ENCODE peak calls at places on chromosomes 12 and 14, in four cellular contexts. Y, H, Z and U are unnamed samples.

GRCh38 chr12:120979862-120980696 is 1.7 kb downstream of the HNF1A start:
- DNase-seq in Y (no peak), H (no peak), Z (no peak), U (no peak)

GRCh38 chr12:3869860-3870259 is 3.3 kb downstream of the PARP11 start:
- DNase-seq in Y (no peak), H (no peak), Z (no peak), U (no peak)

GRCh38 chr12:57815177-57816000 is 3.1 kb downstream of the AVIL start:
- DNase-seq in Y (no peak), H (peak; percentile 24), Z (no peak), U (no peak)

GRCh38 chr14:93018401-93018800 is 95.5 kb downstream of the CHGA start:
- DNase-seq in Y (no peak), H (no peak), Z (no peak), U (peak; percentile 38)

GRCh38 chr12:82650627-82651337 is 35.9 kb upstream of the TMTC2 start:
- DNase-seq in Y (peak; percentile 59), H (peak; percentile 98), Z (peak; percentile 35), U (peak; percentile 46)

GRCh38 chr14:81219821-81220487 is 805 bp downstream of the GTF2A1 start:
- DNase-seq in Y (no peak), H (peak; percentile 24), Z (no peak), U (peak; percentile 24)

GRCh38 chr14:105486974-105487448 is 325 bp downstream of the CRIP1 start:
- DNase-seq in Y (peak; percentile 84), H (no peak), Z (no peak), U (no peak)

GRCh38 chr12:83123039-83123438 is 436.3 kb downstream of the TMTC2 start:
- DNase-seq in Y (no peak), H (no peak), Z (no peak), U (peak; percentile 1)

GRCh38 chr12:117180790-117181467 is 9.3 kb downstream of the FBXO21 start:
- DNase-seq in Y (no peak), H (no peak), Z (no peak), U (no peak)

GRCh38 chr12:110135012-110135411 is 10.9 kb downstream of the IFT81 start:
- DNase-seq in Y (no peak), H (peak; percentile 44), Z (peak; percentile 26), U (peak; percentile 81)

GRCh38 chr14:52960627-52961026 is 9.8 kb upstream of the FERMT2 start:
- DNase-seq in Y (peak; percentile 31), H (peak; percentile 84), Z (no peak), U (no peak)

GRCh38 chr14:34539407-34540180 is at the start of gene EAPP:
- DNase-seq in Y (peak; percentile 98), H (peak; percentile 98), Z (peak; percentile 98), U (peak; percentile 98)

GRCh38 chr14:34537677-34538009 is 1.9 kb downstream of the EAPP start:
- DNase-seq in Y (no peak), H (no peak), Z (no peak), U (no peak)

GRCh38 chr14:34538871-34539406 is 562 bp downstream of the EAPP start:
- DNase-seq in Y (no peak), H (peak; percentile 8), Z (peak; percentile 3), U (no peak)

GRCh38 chr14:34536951-34537676 is 2.4 kb downstream of the EAPP start:
- DNase-seq in Y (no peak), H (no peak), Z (no peak), U (peak; percentile 63)
- H3K4me3 ChIP-seq in Y (no peak overlapping the region), H (peak overlapping the region; percentile 5), Z (peak overlapping the region; percentile 19), U (no peak overlapping the region)

GRCh38 chr12:52423661-52424503 is 10.3 kb downstream of the KRT75 start:
- DNase-seq in Y (no peak), H (peak; percentile 52), Z (no peak), U (no peak)

GRCh38 chr12:52425466-52425865 is 8.7 kb downstream of the KRT75 start:
- DNase-seq in Y (no peak), H (no peak), Z (no peak), U (no peak)

GRCh38 chr12:52426034-52426433 is 8.1 kb downstream of the KRT75 start:
- DNase-seq in Y (no peak), H (no peak), Z (no peak), U (no peak)

GRCh38 chr12:52427083-52427482 is 7.1 kb downstream of the KRT75 start:
- DNase-seq in Y (no peak), H (peak; percentile 47), Z (no peak), U (no peak)

DNA sequence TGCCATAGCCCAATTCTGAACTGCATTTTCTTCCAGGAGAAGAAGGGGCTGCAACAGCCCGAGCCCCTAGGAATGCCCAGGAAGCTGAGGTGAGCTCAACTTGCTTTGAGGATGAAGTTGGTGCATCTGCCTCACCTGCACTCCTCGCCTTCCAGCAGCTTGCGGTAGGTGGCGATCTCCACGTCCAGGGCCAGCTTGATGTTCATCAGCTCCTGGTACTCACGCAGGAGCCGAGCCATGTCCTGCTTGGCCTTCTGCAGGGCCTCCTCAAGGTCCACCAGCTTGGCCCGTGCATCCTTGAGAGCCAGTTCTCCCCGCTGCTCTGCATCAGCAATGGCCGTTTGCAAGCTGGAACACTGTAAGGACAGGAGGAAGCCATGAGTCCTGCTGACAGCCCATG is 6.0 kb downstream of the KRT75 start:
- DNase-seq in Y (no peak), H (no peak), Z (no peak), U (no peak)
- TF ChIP-seq CTCF in Y (no peak), H (no peak), Z (no peak), U (no peak)

DNA sequence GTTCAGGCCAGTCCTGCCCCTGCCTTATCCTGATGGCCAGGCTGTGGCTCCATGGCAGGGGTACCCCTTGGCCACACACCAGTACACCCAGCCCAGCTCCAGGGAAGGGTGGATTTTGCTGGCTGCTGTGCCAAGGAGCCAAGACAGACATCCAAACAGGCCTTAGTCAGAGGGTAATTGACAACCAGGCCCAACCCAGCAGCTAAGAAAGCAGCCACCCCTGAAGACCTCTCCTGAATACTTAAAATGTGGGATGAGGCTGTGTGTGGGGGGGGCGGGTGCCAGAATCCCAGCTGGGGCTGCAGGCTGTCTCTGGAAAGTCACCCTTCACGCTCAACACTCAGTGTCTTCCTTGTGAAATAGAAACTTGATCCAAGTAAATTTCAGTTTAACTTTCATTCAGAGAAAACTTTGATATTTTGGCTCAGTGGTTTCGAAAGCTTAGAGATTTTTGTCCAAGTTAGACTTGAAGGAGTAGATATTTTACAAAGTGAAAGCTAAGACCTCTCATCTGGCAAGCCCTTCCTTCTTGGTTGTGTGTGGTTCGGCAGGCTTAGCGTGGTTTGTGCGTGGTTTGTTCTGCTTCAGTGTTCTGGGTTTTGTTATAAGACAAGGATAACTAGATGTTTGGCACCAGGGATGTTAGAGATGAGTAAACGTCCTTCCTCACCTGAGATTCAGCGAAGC is 5.1 kb downstream of the PAPLN start:
- DNase-seq in Y (no peak), H (no peak), Z (peak; percentile 51), U (peak; percentile 28)
- H3K4me3 ChIP-seq in Y (no peak overlapping the region), H (no peak overlapping the region), Z (peak overlapping the region; percentile 19), U (no peak overlapping the region)

GRCh38 chr14:37170237-37170636 is 2.2 kb downstream of the SLC25A21 start:
- DNase-seq in Y (no peak), H (no peak), Z (no peak), U (no peak)
- TF ChIP-seq CTCF in Y (no peak), H (no peak), Z (no peak), U (no peak)

GRCh38 chr12:43289412-43289811 is 262.6 kb downstream of the ADAMTS20 start:
- DNase-seq in Y (no peak), H (no peak), Z (peak; percentile 69), U (peak; percentile 33)
- H3K4me3 ChIP-seq in Y (no peak overlapping the region), H (no peak overlapping the region), Z (no peak overlapping the region), U (no peak overlapping the region)

GRCh38 chr12:102950950-102951490 is 6.5 kb upstream of the ASCL1 start:
- DNase-seq in Y (no peak), H (no peak), Z (no peak), U (no peak)
- TF ChIP-seq CTCF in Y (no peak), H (no peak), Z (no peak), U (no peak)

GRCh38 chr12:47216150-47216677 is 136.5 kb upstream of the AMIGO2 start:
- DNase-seq in Y (no peak), H (no peak), Z (no peak), U (no peak)
- H3K4me3 ChIP-seq in Y (no peak overlapping the region), H (no peak overlapping the region), Z (no peak overlapping the region), U (no peak overlapping the region)

GRCh38 chr14:22614240-22614799 is 16.2 kb downstream of the ABHD4 start:
- DNase-seq in Y (no peak), H (peak; percentile 97), Z (peak; percentile 87), U (peak; percentile 94)

GRCh38 chr14:22613736-22614239 is 15.7 kb downstream of the ABHD4 start:
- DNase-seq in Y (no peak), H (no peak), Z (no peak), U (no peak)

GRCh38 chr14:22607291-22607690 is 9.2 kb downstream of the ABHD4 start:
- DNase-seq in Y (no peak), H (no peak), Z (no peak), U (no peak)

GRCh38 chr14:22610931-22611330 is 12.8 kb downstream of the ABHD4 start:
- DNase-seq in Y (no peak), H (no peak), Z (no peak), U (no peak)

DNA sequence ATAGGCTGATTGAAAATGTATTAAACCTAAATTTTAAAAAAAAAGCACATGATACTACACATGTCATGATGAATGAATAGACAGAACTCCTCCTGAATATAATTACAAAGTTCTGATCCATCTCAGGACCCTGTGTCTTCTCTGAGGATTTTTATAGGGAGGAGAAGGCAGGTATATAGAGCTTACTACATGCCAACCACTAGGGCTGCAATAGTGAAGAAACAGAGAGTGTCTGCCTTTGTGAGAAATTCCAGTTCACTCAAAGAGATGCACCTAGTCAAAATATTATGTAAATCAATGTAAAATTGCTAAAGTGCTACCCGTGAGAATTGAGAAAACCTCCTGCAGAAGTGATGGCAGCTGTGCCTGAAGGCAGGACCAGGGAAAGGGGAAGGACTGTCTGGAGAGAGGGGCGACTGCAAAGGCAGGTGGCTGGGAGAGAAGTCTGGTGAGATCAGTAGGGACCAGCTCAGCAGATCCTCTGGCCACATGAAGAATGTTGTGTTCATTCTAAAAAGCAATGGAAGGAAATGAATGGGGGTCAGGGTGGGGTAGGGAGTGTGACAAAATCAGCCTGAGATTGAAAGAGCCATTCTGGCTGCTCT is 15.1 kb downstream of the ABHD4 start:
- DNase-seq in Y (no peak), H (no peak), Z (no peak), U (no peak)
- TF ChIP-seq CTCF in Y (no peak), H (peak; percentile 19), Z (no peak), U (no peak)